ENCODE peak calls at places on chromosomes 3 and 15, in seven cellular contexts. X is neural crest cell; M is psoas muscle; T is BJ; S is transverse colon; C is CD8-positive, alpha-beta T cell; J is fibroblast of pulmonary artery. G is an unnamed sample.

GRCh38 chr3:160454995-160455394 is 5.4 kb upstream of the TRIM59 start:
- DNase-seq in X (no peak), M (no peak), T (no peak), S (no peak), C (no peak), J (no peak), G (no peak)

GRCh38 chr3:31980530-31981205 is 394 bp downstream of the OSBPL10 start:
- DNase-seq in X (peak), M (peak), T (no peak), S (peak), C (peak), J (peak), G (no peak)

GRCh38 chr15:58165661-58166060 is 27.5 kb downstream of the AQP9 start:
- DNase-seq in X (no peak), M (no peak), T (no peak), S (no peak), C (no peak), J (peak), G (peak)

GRCh38 chr3:21914451-21914850 is 163.4 kb upstream of the ZNF385D start:
- DNase-seq in X (no peak), M (no peak), T (no peak), S (no peak), C (no peak), J (peak), G (no peak)

GRCh38 chr3:49630784-49631183 is 43.4 kb upstream of the APEH start:
- DNase-seq in X (no peak), M (no peak), T (no peak), S (no peak), C (no peak), J (no peak), G (no peak)

GRCh38 chr3:63874769-63875168 is 11.1 kb downstream of the ATXN7 start:
- DNase-seq in X (no peak), M (no peak), T (no peak), S (no peak), C (no peak), J (no peak), G (no peak)

GRCh38 chr15:44710236-44711088 is 661 bp downstream of the PATL2 start:
- DNase-seq in X (no peak), M (no peak), T (no peak), S (peak), C (no peak), J (peak), G (no peak)

GRCh38 chr3:139764069-139764905 is 86.5 kb upstream of the NMNAT3 start:
- DNase-seq in X (no peak), M (no peak), T (no peak), S (no peak), C (no peak), J (no peak), G (no peak)

GRCh38 chr3:168003911-168004310 is 91.8 kb downstream of the GOLIM4 start:
- DNase-seq in X (no peak), M (no peak), T (no peak), S (no peak), C (no peak), J (no peak), G (no peak)

GRCh38 chr3:4797201-4797600 is 182.0 kb upstream of the BHLHE40 start:
- DNase-seq in X (no peak), M (no peak), T (no peak), S (no peak), C (no peak), J (no peak), G (no peak)

GRCh38 chr3:176739169-176739568 is 458.1 kb downstream of the TBL1XR1 start:
- DNase-seq in X (no peak), M (no peak), T (no peak), S (no peak), C (no peak), J (no peak), G (no peak)

GRCh38 chr3:17579289-17580031 is 163.0 kb downstream of the TBC1D5 start:
- DNase-seq in X (no peak), M (no peak), T (no peak), S (no peak), C (no peak), J (peak), G (no peak)

GRCh38 chr15:52765779-52766178 is 24.4 kb downstream of the ONECUT1 start:
- DNase-seq in X (no peak), M (no peak), T (no peak), S (no peak), C (no peak), J (peak), G (no peak)
- TF ChIP-seq CTCF in X (peak), M (no peak), T (peak), S (no peak), C (no peak), J (peak), G (peak)

GRCh38 chr15:27126449-27126848 is 155.5 kb downstream of the GABRG3 start:
- DNase-seq in X (no peak), M (no peak), T (no peak), S (no peak), C (no peak), J (no peak), G (no peak)
- TF ChIP-seq CTCF in X (no peak), M (no peak), T (no peak), S (no peak), C (no peak), J (no peak), G (no peak)

GRCh38 chr3:42557849-42558248 is 23.9 kb downstream of the SEC22C start:
- DNase-seq in X (no peak), M (no peak), T (no peak), S (no peak), C (peak), J (no peak), G (no peak)
- TF ChIP-seq CTCF in X (no peak), M (no peak), T (no peak), S (no peak), C (peak), J (no peak), G (no peak)

GRCh38 chr15:62241135-62241770 is 76.2 kb upstream of the C2CD4B start:
- DNase-seq in X (peak), M (no peak), T (no peak), S (peak), C (no peak), J (no peak), G (no peak)

GRCh38 chr15:62240697-62241096 is 75.6 kb upstream of the C2CD4B start:
- DNase-seq in X (no peak), M (no peak), T (no peak), S (no peak), C (no peak), J (no peak), G (no peak)

GRCh38 chr15:62248277-62248974 is 83.3 kb upstream of the C2CD4B start:
- DNase-seq in X (no peak), M (no peak), T (no peak), S (no peak), C (no peak), J (no peak), G (no peak)

GRCh38 chr15:62242999-62243398 is 77.9 kb upstream of the C2CD4B start:
- DNase-seq in X (no peak), M (no peak), T (no peak), S (no peak), C (no peak), J (no peak), G (no peak)

DNA sequence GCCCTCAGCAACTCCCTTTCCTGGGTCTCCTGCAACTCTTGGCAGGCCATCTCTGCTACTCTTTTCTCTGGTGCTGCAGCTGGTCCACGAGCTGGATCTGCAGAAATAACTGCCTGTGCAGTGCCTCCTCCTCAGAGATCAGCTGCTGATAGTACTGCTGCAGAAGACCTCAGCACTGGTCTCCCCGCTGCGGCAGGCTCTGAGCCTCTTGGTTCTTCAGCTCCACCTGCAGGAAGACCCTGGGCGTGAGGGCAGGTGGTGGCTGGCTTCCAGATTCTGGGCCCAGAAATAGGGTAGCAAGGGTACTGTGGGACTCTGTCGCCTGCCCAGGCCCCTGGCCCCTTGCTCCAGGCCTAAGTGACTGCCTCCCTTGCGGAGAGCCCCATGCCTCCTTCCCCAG is 79.7 kb upstream of the C2CD4B start:
- DNase-seq in X (no peak), M (no peak), T (no peak), S (no peak), C (no peak), J (no peak), G (no peak)
- TF ChIP-seq CTCF in X (no peak), M (no peak), T (no peak), S (no peak), C (no peak), J (no peak), G (no peak)